ENCODE peak calls at places on chromosomes 11 and 22, in four cellular contexts. One of them, this sample, is unnamed. For H3K27me3, the result is how much of the 10 kb centered on the place peaks cover.

GRCh38 chr11:102177126-102177525 is 66.9 kb downstream of the YAP1 start:
- DNase-seq in sigmoid colon: no peak
- DNase-seq in AG04450: no peak
- DNase-seq in body of pancreas: no peak
- DNase-seq in this sample: no peak

GRCh38 chr22:44638966-44639739 is 62.9 kb upstream of the PRR5 start:
- DNase-seq in body of pancreas: no peak
- DNase-seq in sigmoid colon: peak
- DNase-seq in AG04450: no peak
- DNase-seq in this sample: peak

GRCh38 chr22:42179616-42180015 is 49.0 kb upstream of the CYP2D6 start:
- DNase-seq in AG04450: peak
- DNase-seq in body of pancreas: no peak
- DNase-seq in sigmoid colon: no peak
- DNase-seq in this sample: peak

GRCh38 chr11:66568124-66568916 is at the start of gene CTSF:
- DNase-seq in AG04450: peak
- DNase-seq in sigmoid colon: peak
- DNase-seq in body of pancreas: peak
- DNase-seq in this sample: no peak

GRCh38 chr11:68390315-68390714 is 70.2 kb upstream of the PPP6R3 start:
- DNase-seq in AG04450: no peak
- DNase-seq in sigmoid colon: no peak
- DNase-seq in body of pancreas: no peak
- DNase-seq in this sample: no peak

GRCh38 chr11:62921201-62921572 is at the start of gene CHRM1:
- DNase-seq in body of pancreas: peak
- DNase-seq in sigmoid colon: no peak
- DNase-seq in AG04450: no peak
- DNase-seq in this sample: no peak

GRCh38 chr11:34651551-34651950 is 30.7 kb downstream of the EHF start:
- DNase-seq in AG04450: no peak
- DNase-seq in body of pancreas: no peak
- DNase-seq in sigmoid colon: no peak
- DNase-seq in this sample: no peak

GRCh38 chr11:35158371-35159081 is 19.6 kb downstream of the CD44 start:
- DNase-seq in AG04450: no peak
- DNase-seq in body of pancreas: no peak
- DNase-seq in sigmoid colon: peak
- DNase-seq in this sample: no peak

GRCh38 chr22:29555065-29555644 is 1.6 kb upstream of the THOC5 start:
- DNase-seq in body of pancreas: no peak
- DNase-seq in AG04450: no peak
- DNase-seq in sigmoid colon: no peak
- DNase-seq in this sample: peak

GRCh38 chr22:49966716-49967332 is 6.3 kb downstream of the PIM3 start:
- DNase-seq in sigmoid colon: peak
- DNase-seq in body of pancreas: peak
- DNase-seq in AG04450: no peak
- DNase-seq in this sample: no peak

GRCh38 chr22:36374603-36375024 is 13.2 kb downstream of the MYH9 start:
- DNase-seq in body of pancreas: no peak
- DNase-seq in AG04450: no peak
- DNase-seq in sigmoid colon: no peak
- DNase-seq in this sample: no peak

GRCh38 chr11:70656293-70656692 is 258.0 kb downstream of the CTTN start:
- DNase-seq in sigmoid colon: no peak
- DNase-seq in body of pancreas: no peak
- DNase-seq in AG04450: no peak
- DNase-seq in this sample: no peak

GRCh38 chr22:26336773-26337172 is 92.3 kb upstream of the ASPHD2 start:
- DNase-seq in sigmoid colon: no peak
- DNase-seq in body of pancreas: no peak
- DNase-seq in AG04450: no peak
- DNase-seq in this sample: no peak

GRCh38 chr22:26334232-26334631 is 94.8 kb upstream of the ASPHD2 start:
- DNase-seq in AG04450: no peak
- DNase-seq in body of pancreas: no peak
- DNase-seq in sigmoid colon: no peak
- DNase-seq in this sample: no peak

GRCh38 chr22:26330971-26331625 is 98.0 kb upstream of the ASPHD2 start:
- DNase-seq in sigmoid colon: peak
- DNase-seq in body of pancreas: peak
- DNase-seq in AG04450: no peak
- DNase-seq in this sample: no peak

GRCh38 chr22:26328221-26328620 is 100.8 kb upstream of the ASPHD2 start:
- DNase-seq in sigmoid colon: no peak
- DNase-seq in body of pancreas: no peak
- DNase-seq in AG04450: no peak
- DNase-seq in this sample: no peak

DNA sequence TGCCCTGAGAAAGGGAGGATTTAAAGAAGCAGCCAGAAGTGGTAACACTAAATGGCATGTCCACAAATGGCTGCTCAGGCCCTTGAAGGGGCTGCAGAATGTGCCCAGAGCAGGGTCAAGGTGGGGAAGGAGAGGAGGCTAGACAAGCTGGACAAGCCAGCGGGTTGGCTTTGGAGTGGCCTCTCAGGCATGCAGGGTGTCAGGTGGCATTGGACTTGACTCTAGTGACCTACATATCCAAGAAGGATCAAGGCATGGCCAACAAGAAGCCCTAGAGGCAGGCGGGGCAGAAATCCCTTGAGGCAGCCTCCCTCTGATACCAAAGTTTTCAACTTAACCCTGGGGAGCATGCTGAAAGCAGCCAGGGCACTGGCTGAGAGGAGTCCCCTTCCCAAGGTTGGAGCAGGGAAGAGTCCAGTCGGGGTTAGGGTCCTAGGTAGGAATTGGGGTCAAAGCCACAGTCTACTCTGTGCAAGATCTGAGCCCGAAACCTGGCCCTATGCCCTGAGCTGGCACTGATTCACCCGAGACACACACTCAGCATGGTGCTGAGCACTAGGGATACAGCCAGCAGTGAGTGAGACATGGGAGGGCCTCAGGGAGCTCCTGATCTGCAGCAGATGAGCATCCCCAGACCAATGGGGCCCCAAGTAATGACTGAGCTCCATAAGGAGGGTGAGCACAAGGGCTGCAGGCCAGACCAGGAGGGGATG is 95.8 kb upstream of the ASPHD2 start:
- DNase-seq in sigmoid colon: no peak
- DNase-seq in AG04450: no peak
- DNase-seq in body of pancreas: no peak
- DNase-seq in this sample: no peak
- H3K4me3 ChIP-seq in sigmoid colon: no peak
- H3K4me3 ChIP-seq in AG04450: no peak
- H3K4me3 ChIP-seq in body of pancreas: no peak
- H3K4me3 ChIP-seq in this sample: no peak

GRCh38 chr11:2804701-2805387 is 80.7 kb downstream of the CDKN1C start:
- DNase-seq in sigmoid colon: peak
- DNase-seq in body of pancreas: peak
- DNase-seq in AG04450: no peak
- DNase-seq in this sample: no peak
- H3K27me3 ChIP-seq in sigmoid colon: under half
- H3K27me3 ChIP-seq in body of pancreas: under half
- H3K27me3 ChIP-seq in AG04450: half or more
- H3K27me3 ChIP-seq in this sample: under half

GRCh38 chr11:130623909-130624668 is 175.6 kb downstream of the ADAMTS15 start:
- DNase-seq in AG04450: no peak
- DNase-seq in body of pancreas: no peak
- DNase-seq in sigmoid colon: no peak
- DNase-seq in this sample: no peak
- TF ChIP-seq CTCF in AG04450: peak
- TF ChIP-seq CTCF in body of pancreas: no peak
- TF ChIP-seq CTCF in sigmoid colon: no peak
- TF ChIP-seq CTCF in this sample: peak

DNA sequence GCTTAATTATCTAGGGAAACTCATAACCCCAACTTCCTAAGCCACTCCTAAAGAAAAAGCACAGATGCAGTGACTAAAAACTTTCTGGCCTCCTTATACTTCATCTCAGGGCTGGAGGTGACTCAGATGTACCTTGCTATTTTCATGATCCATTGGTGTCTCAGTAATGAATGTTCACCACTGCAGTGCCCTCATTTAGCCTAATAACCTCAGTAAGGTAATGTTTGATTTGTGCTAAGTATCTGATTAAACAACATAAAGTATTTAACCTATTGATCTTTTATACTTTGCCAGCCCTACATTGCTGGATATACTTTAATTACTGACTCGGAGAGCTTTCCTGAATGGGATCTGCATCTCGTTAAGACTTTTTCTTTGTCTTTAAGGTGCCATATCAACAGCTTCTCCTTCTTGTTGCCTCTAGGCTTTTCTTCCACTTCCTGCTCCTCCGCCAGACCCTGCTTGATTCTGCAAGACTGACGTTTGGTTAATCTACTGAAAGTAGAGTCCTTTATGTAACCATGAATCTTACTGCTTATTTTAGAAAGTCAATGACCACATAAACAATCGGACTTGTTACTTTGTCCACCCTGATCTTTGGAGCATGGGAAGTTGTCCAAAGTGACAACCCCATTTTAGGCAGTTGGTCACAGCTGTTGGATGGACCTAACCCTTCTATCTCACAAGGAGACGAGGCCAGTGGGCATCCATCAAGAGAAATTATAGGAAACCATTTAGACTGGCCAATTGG is 303.0 kb downstream of the ST3GAL4 start:
- DNase-seq in sigmoid colon: no peak
- DNase-seq in AG04450: no peak
- DNase-seq in body of pancreas: no peak
- DNase-seq in this sample: no peak
- H3K4me3 ChIP-seq in sigmoid colon: no peak
- H3K4me3 ChIP-seq in AG04450: no peak
- H3K4me3 ChIP-seq in body of pancreas: no peak
- H3K4me3 ChIP-seq in this sample: no peak

GRCh38 chr11:10902756-10903155 is 44.9 kb upstream of the ZBED5 start:
- DNase-seq in sigmoid colon: no peak
- DNase-seq in AG04450: no peak
- DNase-seq in body of pancreas: no peak
- DNase-seq in this sample: no peak
- H3K27me3 ChIP-seq in sigmoid colon: under half
- H3K27me3 ChIP-seq in AG04450: under half
- H3K27me3 ChIP-seq in body of pancreas: under half
- H3K27me3 ChIP-seq in this sample: under half

DNA sequence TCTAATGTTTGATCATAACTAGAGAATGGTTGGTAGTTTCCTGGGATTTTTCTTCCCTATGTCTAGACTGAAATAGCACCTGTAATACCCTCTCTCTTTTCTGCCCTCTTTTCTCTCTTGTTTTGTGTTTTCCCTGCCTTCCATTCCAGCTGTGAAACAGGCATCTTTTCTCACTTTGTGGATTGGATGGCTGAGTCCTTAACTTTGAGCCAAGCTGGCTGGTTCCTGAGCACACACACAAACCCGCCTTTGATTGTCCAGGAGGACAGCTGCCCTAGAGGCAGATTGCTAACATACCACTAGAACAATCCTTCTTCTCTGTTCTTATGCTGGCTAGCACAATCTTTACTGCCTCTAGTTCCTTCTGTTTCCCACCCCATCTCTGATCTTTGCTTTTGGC is 17.7 kb downstream of the CTNND1 start:
- DNase-seq in body of pancreas: peak
- DNase-seq in AG04450: no peak
- DNase-seq in sigmoid colon: no peak
- DNase-seq in this sample: no peak
- TF ChIP-seq CTCF in body of pancreas: peak
- TF ChIP-seq CTCF in AG04450: peak
- TF ChIP-seq CTCF in sigmoid colon: no peak
- TF ChIP-seq CTCF in this sample: peak